ENCODE peak calls at places on chromosome 13, in eight cellular contexts. J is tibial nerve, G is heart left ventricle, Z is thyroid gland, T is spleen, P is transverse colon, Y is testis, B is sigmoid colon. K is an unnamed sample.

GRCh38 chr13:107730835-107731234 is 484.5 kb downstream of the LIG4 start:
- DNase-seq in P (no peak), Z (no peak), T (no peak), B (no peak), J (no peak), Y (no peak), G (no peak), K (no peak)

GRCh38 chr13:75550159-75550567 is 572 bp downstream of the UCHL3 start:
- DNase-seq in P (peak; percentile 41), T (no peak), G (no peak), Z (peak; percentile 43), B (no peak), Y (peak; percentile 74), J (no peak), K (peak; percentile 27)

GRCh38 chr13:109146912-109147624 is 517.7 kb downstream of the MYO16 start:
- DNase-seq in P (no peak), Y (no peak), B (no peak), G (no peak), T (no peak), J (no peak), Z (no peak), K (no peak)

GRCh38 chr13:111165189-111165588 is 50.1 kb downstream of the ARHGEF7 start:
- DNase-seq in Y (no peak), Z (no peak), T (no peak), J (no peak), P (no peak), G (no peak), B (no peak), K (no peak)

GRCh38 chr13:29535663-29536655 is 59.5 kb downstream of the SLC7A1 start:
- DNase-seq in Z (no peak), B (no peak), J (no peak), G (no peak), T (no peak), Y (no peak), P (no peak), K (no peak)

GRCh38 chr13:51823351-51823750 is 19.4 kb upstream of the DHRS12 start:
- DNase-seq in B (peak; percentile 17), T (no peak), G (no peak), P (no peak), J (no peak), Z (no peak), Y (no peak), K (no peak)

GRCh38 chr13:107964356-107964755 is 251.0 kb downstream of the LIG4 start:
- DNase-seq in Z (no peak), J (no peak), P (no peak), T (no peak), Y (peak; percentile 58), B (no peak), G (no peak), K (no peak)

GRCh38 chr13:47216176-47216822 is 319.4 kb upstream of the HTR2A start:
- DNase-seq in G (no peak), Z (no peak), B (no peak), J (no peak), P (no peak), Y (no peak), T (no peak), K (no peak)

GRCh38 chr13:70297219-70297618 is 189.0 kb upstream of the KLHL1 start:
- DNase-seq in B (peak; percentile 53), P (no peak), J (no peak), T (peak; percentile 65), Z (no peak), G (peak; percentile 57), Y (no peak), K (no peak)

GRCh38 chr13:37295046-37295445 is 189.6 kb upstream of the CSNK1A1L start:
- DNase-seq in Y (no peak), Z (peak; percentile 5), T (no peak), P (no peak), J (no peak), B (no peak), G (peak; percentile 72), K (no peak)

GRCh38 chr13:82615043-82615442 is 1267.2 kb downstream of the SLITRK1 start:
- DNase-seq in T (no peak), G (no peak), B (no peak), J (no peak), Z (no peak), P (no peak), Y (no peak), K (no peak)

DNA sequence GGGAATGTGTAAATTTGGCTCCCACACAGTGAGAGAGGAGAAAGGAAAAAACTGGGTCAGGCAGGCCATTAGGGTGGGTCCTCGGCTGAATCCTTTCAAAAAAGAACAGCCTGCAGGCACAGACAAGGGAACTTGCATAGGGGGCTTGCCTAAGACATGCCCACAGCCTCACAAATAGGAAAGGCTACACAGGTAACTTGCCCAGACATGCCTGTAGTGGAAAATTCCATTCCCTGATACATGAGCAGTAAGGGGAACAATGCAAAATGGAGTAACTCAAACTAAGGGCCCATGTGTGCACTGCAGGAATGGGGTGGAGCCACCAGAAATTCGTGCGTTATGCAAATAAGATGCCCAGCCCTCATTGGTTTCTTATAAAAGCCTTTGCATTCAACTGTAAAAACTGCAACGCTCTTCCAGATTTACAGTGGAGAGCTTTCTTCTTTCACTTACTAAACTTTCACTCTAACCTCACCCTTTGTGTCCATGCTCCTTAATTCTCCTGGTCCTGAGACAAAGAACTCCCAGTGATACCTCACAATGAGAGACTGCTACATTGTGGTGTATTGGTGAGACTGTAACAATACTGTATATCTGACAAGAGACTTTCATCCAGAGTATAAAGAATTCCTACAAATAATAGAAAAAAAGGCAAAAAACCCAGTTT is 59.5 kb upstream of the SLITRK1 start:
- DNase-seq in G (no peak), P (no peak), Z (no peak), Y (no peak), T (no peak), J (no peak), B (no peak), K (no peak)
- TF ChIP-seq POLR2A in G (no peak), P (no peak), Z (no peak), Y (no peak), T (no peak), J (no peak), B (no peak), K (no peak)

DNA sequence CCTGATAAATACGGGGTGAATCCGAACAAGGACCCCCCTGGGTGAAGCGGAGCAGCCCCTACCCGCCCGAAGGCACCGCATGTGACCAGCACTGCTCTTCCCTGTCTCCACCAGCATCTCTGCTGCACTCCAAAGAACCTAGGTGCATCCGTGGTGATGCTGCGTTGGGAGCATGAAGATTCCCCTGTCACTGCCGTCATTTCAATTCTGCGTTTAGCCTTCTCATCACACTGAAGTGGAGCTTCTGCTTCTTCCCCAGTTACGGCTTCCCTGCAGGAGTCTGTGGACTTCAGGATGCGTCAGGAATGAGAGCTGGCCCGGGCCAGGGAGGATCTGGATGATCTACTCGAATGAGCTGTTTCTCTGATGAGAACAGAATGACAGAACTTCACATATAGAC is 47.9 kb downstream of the SPACA7 start:
- DNase-seq in B (no peak), G (no peak), Z (no peak), T (peak; percentile 53), Y (no peak), J (no peak), P (no peak), K (no peak)
- H3K9me3 ChIP-seq in B (peaks cover 24% of the 10 kb centered on the region), G (peaks cover 31% of the 10 kb centered on the region), Z (no peaks in the 10 kb centered on the region), T (peaks cover 65% of the 10 kb centered on the region), Y (no peaks in the 10 kb centered on the region), J (peaks cover 71% of the 10 kb centered on the region), P (peaks cover 30% of the 10 kb centered on the region), K (no peaks in the 10 kb centered on the region)

DNA sequence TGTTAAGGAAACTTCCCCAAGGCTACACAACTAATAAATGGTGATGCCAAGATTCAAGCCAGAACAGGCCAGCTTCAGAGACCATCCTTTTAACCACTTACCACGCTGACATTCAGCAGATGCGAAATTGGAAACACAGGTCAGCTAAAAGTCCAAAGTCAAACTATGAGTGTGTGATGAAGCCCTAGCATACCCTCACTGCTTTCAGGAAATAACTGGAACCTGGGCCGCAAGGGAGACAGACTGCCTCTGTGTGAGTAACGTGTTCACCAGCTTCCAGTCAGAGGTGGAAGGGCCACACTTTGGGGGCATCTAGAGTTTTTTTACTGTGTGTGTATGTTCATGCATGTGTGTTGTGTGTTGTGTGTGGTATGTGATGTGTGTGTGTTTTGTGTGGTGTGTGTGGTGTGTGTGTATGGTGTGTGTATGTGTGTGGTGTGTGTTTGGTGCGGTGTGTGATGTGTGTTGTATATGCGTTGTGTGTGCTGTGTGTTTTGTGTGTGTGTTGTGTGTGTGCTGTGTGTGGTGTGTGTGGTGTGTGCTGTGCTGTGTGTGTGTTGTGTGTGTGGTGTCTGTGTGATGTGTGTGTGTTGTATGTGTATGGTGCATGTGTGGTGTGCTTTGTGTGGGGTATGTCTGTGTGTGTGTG is 12.5 kb upstream of the PDX1 start:
- DNase-seq in P (no peak), Y (no peak), Z (no peak), T (no peak), G (no peak), J (no peak), B (no peak), K (no peak)
- H3K27me3 ChIP-seq in P (peaks cover 71% of the 10 kb centered on the region), Y (no peaks in the 10 kb centered on the region), Z (no peaks in the 10 kb centered on the region), T (peaks cover 53% of the 10 kb centered on the region), G (peaks cover 80% of the 10 kb centered on the region), J (no peaks in the 10 kb centered on the region), B (peaks cover 3% of the 10 kb centered on the region), K (no peaks in the 10 kb centered on the region)

GRCh38 chr13:23793711-23794110 is 95.5 kb downstream of the MIPEP start:
- DNase-seq in G (no peak), T (no peak), B (no peak), Y (no peak), Z (no peak), J (no peak), P (no peak), K (no peak)

GRCh38 chr13:23792680-23793079 is 96.5 kb downstream of the MIPEP start:
- DNase-seq in Z (no peak), G (no peak), J (no peak), T (no peak), Y (no peak), B (no peak), P (no peak), K (no peak)

GRCh38 chr13:23796546-23796945 is 92.7 kb downstream of the MIPEP start:
- DNase-seq in J (no peak), Y (no peak), B (no peak), T (no peak), Z (no peak), G (no peak), P (no peak), K (no peak)

GRCh38 chr13:23797276-23797903 is 91.8 kb downstream of the MIPEP start:
- DNase-seq in J (no peak), Z (no peak), Y (no peak), B (no peak), G (no peak), T (no peak), P (no peak), K (no peak)

DNA sequence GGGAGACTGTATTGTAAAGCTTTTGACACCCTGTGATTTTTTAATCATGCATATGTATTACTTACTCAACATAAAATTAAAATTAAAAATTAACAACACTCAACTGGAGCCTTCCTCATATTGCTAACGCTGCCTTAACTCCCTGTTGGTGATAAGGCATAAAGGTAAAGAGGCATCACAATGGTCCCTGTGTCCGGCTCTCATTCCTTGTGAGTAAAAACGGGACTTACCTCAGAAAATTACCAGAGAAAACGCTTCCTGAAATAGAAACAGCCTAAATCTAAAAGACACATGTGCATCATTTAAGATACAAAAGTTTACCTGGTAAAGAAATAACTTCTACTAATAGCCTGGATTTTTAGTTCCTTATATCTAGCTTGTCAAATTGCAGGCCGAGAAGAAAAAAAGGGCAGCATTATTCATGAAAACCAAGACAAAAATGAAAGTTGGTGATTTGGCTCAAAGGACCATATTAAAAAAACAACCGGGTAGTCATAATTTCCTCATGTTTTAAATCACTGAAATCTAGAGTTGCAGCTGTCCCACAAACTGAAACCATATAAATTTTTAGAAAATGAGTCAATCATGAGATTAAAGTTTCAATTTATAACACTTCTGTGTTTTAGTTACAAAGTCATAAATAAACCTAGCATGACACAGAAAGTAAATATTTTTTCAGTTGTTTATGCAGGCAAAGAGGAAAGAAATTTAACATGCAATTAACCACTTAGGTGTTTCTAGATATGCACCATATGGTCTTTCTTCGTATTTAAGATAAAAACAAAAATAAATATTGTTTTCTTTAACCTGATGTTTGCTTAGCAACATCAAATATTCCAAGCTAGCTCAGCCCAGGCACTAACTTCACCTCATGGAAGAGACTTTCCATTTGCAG is 94.7 kb downstream of the MIPEP start:
- DNase-seq in Y (no peak), B (no peak), T (no peak), J (no peak), Z (no peak), P (no peak), G (no peak), K (no peak)
- TF ChIP-seq POLR2A in Y (no peak), B (no peak), T (no peak), J (no peak), Z (no peak), P (no peak), G (no peak), K (no peak)

K was measured in uterus.